ENCODE peak calls at places on chromosome 2, in four cellular contexts. S is GM10248, T is dorsolateral prefrontal cortex, G is HFF-Myc. Z is an unnamed sample.

GRCh38 chr2:29281086-29281485 is 165.9 kb downstream of the CLIP4 start:
- DNase-seq in S (no peak), T (no peak), G (no peak), Z (no peak)

GRCh38 chr2:178008636-178009289 is 63.8 kb downstream of the PDE11A start:
- DNase-seq in S (no peak), T (peak), G (peak), Z (peak)

GRCh38 chr2:226733927-226734564 is 65.6 kb downstream of the IRS1 start:
- DNase-seq in S (no peak), T (no peak), G (no peak), Z (no peak)

GRCh38 chr2:237980087-237980486 is 13.3 kb downstream of the UBE2F start:
- DNase-seq in S (no peak), T (peak), G (no peak), Z (no peak)

GRCh38 chr2:49080681-49081080 is 73.6 kb downstream of the FSHR start:
- DNase-seq in S (no peak), T (no peak), G (no peak), Z (no peak)

GRCh38 chr2:190451561-190452176 is 43.5 kb downstream of the MFSD6 start:
- DNase-seq in S (no peak), T (no peak), G (no peak), Z (no peak)

GRCh38 chr2:203453858-203454451 is 81.1 kb downstream of the RAPH1 start:
- DNase-seq in S (peak), T (no peak), G (peak), Z (no peak)

GRCh38 chr2:9690252-9690651 is 59.5 kb upstream of the YWHAQ start:
- DNase-seq in S (no peak), T (no peak), G (peak), Z (no peak)

GRCh38 chr2:11583203-11583752 is 49.4 kb downstream of the GREB1 start:
- DNase-seq in S (no peak), T (no peak), G (no peak), Z (no peak)

GRCh38 chr2:8435608-8436007 is 246.2 kb upstream of the ID2 start:
- DNase-seq in S (no peak), T (no peak), G (peak), Z (no peak)

GRCh38 chr2:79788952-79789612 is 276.2 kb downstream of the CTNNA2 start:
- DNase-seq in S (no peak), T (no peak), G (no peak), Z (no peak)

GRCh38 chr2:9627310-9627709 is 3.5 kb downstream of the YWHAQ start:
- DNase-seq in S (no peak), T (no peak), G (no peak), Z (no peak)

GRCh38 chr2:20596973-20597867 is 53.7 kb downstream of the HS1BP3 start:
- DNase-seq in S (no peak), T (no peak), G (no peak), Z (no peak)

GRCh38 chr2:183614797-183615429 is 490.7 kb downstream of the NUP35 start:
- DNase-seq in S (no peak), T (peak), G (no peak), Z (no peak)

GRCh38 chr2:149902104-149902503 is 314.5 kb upstream of the MMADHC start:
- DNase-seq in S (no peak), T (no peak), G (no peak), Z (no peak)

GRCh38 chr2:235383272-235383843 is 110.5 kb upstream of the AGAP1 start:
- DNase-seq in S (no peak), T (no peak), G (no peak), Z (no peak)

GRCh38 chr2:172249986-172250385 is 147.3 kb upstream of the DLX2 start:
- DNase-seq in S (no peak), T (no peak), G (no peak), Z (no peak)

GRCh38 chr2:41709702-41710599 is 337.9 kb upstream of the PKDCC start:
- DNase-seq in S (no peak), T (no peak), G (no peak), Z (no peak)

GRCh38 chr2:10041711-10042110 is 1.6 kb upstream of the KLF11 start:
- DNase-seq in S (no peak), T (no peak), G (no peak), Z (no peak)

GRCh38 chr2:120791961-120792295 is 56.3 kb downstream of the GLI2 start:
- DNase-seq in S (no peak), T (no peak), G (no peak), Z (no peak)

GRCh38 chr2:172712251-172712650 is 23.4 kb upstream of the RAPGEF4 start:
- DNase-seq in S (no peak), T (no peak), G (no peak), Z (no peak)

DNA sequence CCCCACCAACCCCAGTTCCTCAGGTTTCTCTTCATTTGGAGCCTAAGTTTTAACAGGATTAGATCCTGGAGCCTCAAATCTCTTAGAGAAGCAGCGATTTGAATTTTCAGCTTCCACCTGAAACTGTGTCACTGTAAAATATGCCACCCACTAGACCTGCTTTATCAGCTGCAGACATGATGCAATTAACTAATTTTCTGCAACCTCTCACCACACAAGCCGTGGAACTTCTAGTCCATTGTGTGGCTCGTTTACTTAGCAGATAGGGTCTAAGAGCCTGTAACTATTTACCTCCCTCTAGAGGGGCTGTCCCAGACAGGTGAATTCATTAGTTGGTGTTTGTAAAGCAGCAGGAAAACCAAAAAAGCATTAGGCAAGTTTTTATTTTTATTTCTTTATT is 31.6 kb upstream of the FZD5 start:
- DNase-seq in S (no peak), T (no peak), G (no peak), Z (no peak)
- TF ChIP-seq CTCF in S (no peak), T (no peak), G (no peak), Z (no peak)

DNA sequence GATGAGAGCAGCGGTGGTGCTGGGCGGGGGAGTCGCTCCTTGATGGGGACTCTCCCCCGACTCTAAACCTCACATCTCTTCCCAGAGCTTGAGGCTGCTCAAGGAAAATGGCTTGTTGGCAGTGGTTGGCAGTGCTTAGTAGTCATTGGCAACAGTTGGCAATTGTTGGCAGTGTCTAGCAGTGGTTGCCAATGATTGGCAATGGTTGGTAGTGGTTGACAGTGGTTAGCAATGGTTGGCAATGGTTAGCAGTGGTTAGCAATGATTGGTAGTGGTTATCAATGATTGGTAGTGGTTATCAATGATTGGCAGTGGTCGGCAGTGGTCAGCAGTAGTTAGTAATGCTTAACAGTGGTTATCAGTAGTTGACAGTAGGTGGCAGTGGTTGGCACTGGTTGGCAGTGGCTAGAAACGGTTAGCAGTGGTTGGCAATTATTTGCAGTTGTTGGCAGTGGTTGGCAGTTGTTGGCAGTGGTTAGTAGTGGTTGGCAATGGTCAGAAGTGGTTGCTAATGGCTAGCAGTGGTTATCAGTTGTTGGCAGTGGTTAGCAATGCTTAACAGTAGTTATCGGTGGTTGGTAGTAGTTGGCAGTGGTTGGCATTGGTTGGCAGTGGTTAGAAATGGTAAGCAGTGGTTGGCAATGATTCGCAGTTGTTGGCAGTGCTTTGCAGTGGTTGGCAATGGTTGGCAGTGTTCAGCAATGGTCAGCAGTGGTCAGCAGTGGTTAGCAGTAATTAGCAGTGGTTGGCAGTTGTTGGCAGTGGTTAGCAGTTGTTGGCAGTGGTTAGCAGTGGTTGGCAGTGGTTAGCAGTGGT is 85.4 kb upstream of the OTOS start:
- DNase-seq in S (no peak), T (no peak), G (no peak), Z (no peak)
- TF ChIP-seq CTCF in S (no peak), T (no peak), G (peak), Z (peak)

GRCh38 chr2:241940329-241940728 is 70.8 kb downstream of the RTP5 start:
- DNase-seq in S (no peak), T (no peak), G (no peak), Z (no peak)
- TF ChIP-seq CTCF in S (no peak), T (no peak), G (peak), Z (peak)

GRCh38 chr2:143524001-143524608 is 394.9 kb downstream of the ARHGAP15 start:
- DNase-seq in S (no peak), T (no peak), G (no peak), Z (no peak)

GRCh38 chr2:143525006-143525405 is 395.8 kb downstream of the ARHGAP15 start:
- DNase-seq in S (no peak), T (no peak), G (no peak), Z (no peak)

GRCh38 chr2:143522699-143523098 is 393.5 kb downstream of the ARHGAP15 start:
- DNase-seq in S (no peak), T (no peak), G (no peak), Z (no peak)

GRCh38 chr2:143528021-143528420 is 398.8 kb downstream of the ARHGAP15 start:
- DNase-seq in S (no peak), T (no peak), G (no peak), Z (peak)

DNA sequence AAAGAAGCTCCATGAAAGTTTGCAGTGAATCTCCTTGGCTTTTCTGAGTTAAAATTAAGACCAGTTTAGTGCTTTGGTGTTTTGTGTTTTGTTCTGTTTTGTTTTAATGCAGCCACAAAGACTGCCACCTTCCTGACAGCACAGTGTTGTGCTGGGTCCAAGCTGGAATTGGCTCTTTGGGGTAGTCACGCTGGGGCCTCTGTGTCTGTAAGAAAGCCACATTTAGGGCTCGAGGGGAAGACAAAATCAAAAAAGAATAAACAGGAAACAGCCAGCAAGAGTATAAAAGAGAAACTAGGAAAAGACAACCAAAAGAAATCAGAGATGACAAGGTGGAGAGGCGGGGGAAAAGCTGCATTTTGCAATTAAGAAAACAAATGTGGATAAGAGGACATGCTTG is 396.3 kb downstream of the ARHGAP15 start:
- DNase-seq in S (no peak), T (no peak), G (no peak), Z (no peak)
- TF ChIP-seq CTCF in S (no peak), T (no peak), G (no peak), Z (no peak)

GRCh38 chr2:80852079-80852807 is 547.7 kb upstream of the LRRTM1 start:
- DNase-seq in S (no peak), T (no peak), G (no peak), Z (no peak)
- TF ChIP-seq CTCF in S (no peak), T (no peak), G (no peak), Z (no peak)